ENCODE peak calls at places on chromosome 14, in five cellular contexts. One of them, this sample, is unnamed.

GRCh38 chr14:73381379-73382013 is 76.8 kb downstream of the NUMB start:
- DNase-seq in cardiac muscle cell: no peak
- DNase-seq in lower lobe of right lung: no peak
- DNase-seq in transverse colon: no peak
- DNase-seq in Peyer's patch: no peak
- DNase-seq in this sample: no peak

GRCh38 chr14:99855271-99855670 is 62.1 kb downstream of the EML1 start:
- DNase-seq in cardiac muscle cell: no peak
- DNase-seq in lower lobe of right lung: no peak
- DNase-seq in transverse colon: no peak
- DNase-seq in Peyer's patch: no peak
- DNase-seq in this sample: no peak

GRCh38 chr14:99574099-99574880 is 29.7 kb downstream of the CCDC85C start:
- DNase-seq in cardiac muscle cell: peak; percentile 91
- DNase-seq in lower lobe of right lung: peak; percentile 64
- DNase-seq in transverse colon: peak; percentile 78
- DNase-seq in Peyer's patch: peak; percentile 74
- DNase-seq in this sample: no peak

GRCh38 chr14:96192975-96193805 is 11.4 kb upstream of the BDKRB2 start:
- DNase-seq in cardiac muscle cell: no peak
- DNase-seq in lower lobe of right lung: no peak
- DNase-seq in transverse colon: no peak
- DNase-seq in Peyer's patch: no peak
- DNase-seq in this sample: no peak

GRCh38 chr14:22886500-22887259 is 3.7 kb downstream of the REM2 start:
- DNase-seq in cardiac muscle cell: peak; percentile 78
- DNase-seq in lower lobe of right lung: peak; percentile 87
- DNase-seq in transverse colon: peak; percentile 87
- DNase-seq in Peyer's patch: peak; percentile 92
- DNase-seq in this sample: peak; percentile 78

GRCh38 chr14:80077262-80077661 is 134.0 kb downstream of the DIO2 start:
- DNase-seq in cardiac muscle cell: no peak
- DNase-seq in lower lobe of right lung: no peak
- DNase-seq in transverse colon: no peak
- DNase-seq in Peyer's patch: no peak
- DNase-seq in this sample: no peak

GRCh38 chr14:32203928-32204357 is 874 bp upstream of the RNU6-8 start:
- DNase-seq in cardiac muscle cell: no peak
- DNase-seq in lower lobe of right lung: no peak
- DNase-seq in transverse colon: peak; percentile 38
- DNase-seq in Peyer's patch: peak; percentile 68
- DNase-seq in this sample: peak; percentile 52

GRCh38 chr14:64503184-64503433 is 529 bp downstream of the ZBTB25 start:
- DNase-seq in cardiac muscle cell: peak; percentile 29
- DNase-seq in lower lobe of right lung: no peak
- DNase-seq in transverse colon: no peak
- DNase-seq in Peyer's patch: no peak
- DNase-seq in this sample: no peak

GRCh38 chr14:50955373-50956043 is 11.2 kb upstream of the PYGL start:
- DNase-seq in cardiac muscle cell: peak; percentile 20
- DNase-seq in lower lobe of right lung: peak; percentile 75
- DNase-seq in transverse colon: peak; percentile 77
- DNase-seq in Peyer's patch: peak; percentile 67
- DNase-seq in this sample: no peak

GRCh38 chr14:50954811-50955372 is 10.6 kb upstream of the PYGL start:
- DNase-seq in cardiac muscle cell: peak; percentile 58
- DNase-seq in lower lobe of right lung: no peak
- DNase-seq in transverse colon: no peak
- DNase-seq in Peyer's patch: no peak
- DNase-seq in this sample: peak; percentile 5

GRCh38 chr14:50957296-50957695 is 13.0 kb upstream of the PYGL start:
- DNase-seq in cardiac muscle cell: no peak
- DNase-seq in lower lobe of right lung: no peak
- DNase-seq in transverse colon: no peak
- DNase-seq in Peyer's patch: no peak
- DNase-seq in this sample: no peak

GRCh38 chr14:50951032-50951431 is 6.7 kb upstream of the PYGL start:
- DNase-seq in cardiac muscle cell: no peak
- DNase-seq in lower lobe of right lung: no peak
- DNase-seq in transverse colon: no peak
- DNase-seq in Peyer's patch: no peak
- DNase-seq in this sample: no peak

GRCh38 chr14:50953497-50953896 is 9.2 kb upstream of the PYGL start:
- DNase-seq in cardiac muscle cell: no peak
- DNase-seq in lower lobe of right lung: no peak
- DNase-seq in transverse colon: no peak
- DNase-seq in Peyer's patch: no peak
- DNase-seq in this sample: no peak
- H3K4me1 ChIP-seq in cardiac muscle cell: no peaks in the 10 kb centered on the region
- H3K4me1 ChIP-seq in lower lobe of right lung: no peaks in the 10 kb centered on the region
- H3K4me1 ChIP-seq in transverse colon: no peaks in the 10 kb centered on the region
- H3K4me1 ChIP-seq in Peyer's patch: no peaks in the 10 kb centered on the region
- H3K4me1 ChIP-seq in this sample: no peaks in the 10 kb centered on the region

GRCh38 chr14:74977901-74978385 is 22.5 kb upstream of the PGF start:
- DNase-seq in cardiac muscle cell: no peak
- DNase-seq in lower lobe of right lung: no peak
- DNase-seq in transverse colon: no peak
- DNase-seq in Peyer's patch: peak; percentile 18
- DNase-seq in this sample: no peak
- H3K27ac ChIP-seq in cardiac muscle cell: no peak overlapping the region
- H3K27ac ChIP-seq in lower lobe of right lung: no peak overlapping the region
- H3K27ac ChIP-seq in transverse colon: no peak overlapping the region
- H3K27ac ChIP-seq in Peyer's patch: no peak overlapping the region
- H3K27ac ChIP-seq in this sample: no peak overlapping the region

GRCh38 chr14:103026988-103027387 is 30.4 kb downstream of the CDC42BPB start:
- DNase-seq in cardiac muscle cell: no peak
- DNase-seq in lower lobe of right lung: no peak
- DNase-seq in transverse colon: no peak
- DNase-seq in Peyer's patch: peak; percentile 15
- DNase-seq in this sample: no peak

GRCh38 chr14:103021817-103022668 is 35.3 kb downstream of the CDC42BPB start:
- DNase-seq in cardiac muscle cell: no peak
- DNase-seq in lower lobe of right lung: no peak
- DNase-seq in transverse colon: no peak
- DNase-seq in Peyer's patch: no peak
- DNase-seq in this sample: no peak

GRCh38 chr14:103027451-103027850 is 29.9 kb downstream of the CDC42BPB start:
- DNase-seq in cardiac muscle cell: no peak
- DNase-seq in lower lobe of right lung: no peak
- DNase-seq in transverse colon: no peak
- DNase-seq in Peyer's patch: no peak
- DNase-seq in this sample: no peak

GRCh38 chr14:103022669-103023044 is 34.7 kb downstream of the CDC42BPB start:
- DNase-seq in cardiac muscle cell: no peak
- DNase-seq in lower lobe of right lung: no peak
- DNase-seq in transverse colon: no peak
- DNase-seq in Peyer's patch: no peak
- DNase-seq in this sample: no peak

DNA sequence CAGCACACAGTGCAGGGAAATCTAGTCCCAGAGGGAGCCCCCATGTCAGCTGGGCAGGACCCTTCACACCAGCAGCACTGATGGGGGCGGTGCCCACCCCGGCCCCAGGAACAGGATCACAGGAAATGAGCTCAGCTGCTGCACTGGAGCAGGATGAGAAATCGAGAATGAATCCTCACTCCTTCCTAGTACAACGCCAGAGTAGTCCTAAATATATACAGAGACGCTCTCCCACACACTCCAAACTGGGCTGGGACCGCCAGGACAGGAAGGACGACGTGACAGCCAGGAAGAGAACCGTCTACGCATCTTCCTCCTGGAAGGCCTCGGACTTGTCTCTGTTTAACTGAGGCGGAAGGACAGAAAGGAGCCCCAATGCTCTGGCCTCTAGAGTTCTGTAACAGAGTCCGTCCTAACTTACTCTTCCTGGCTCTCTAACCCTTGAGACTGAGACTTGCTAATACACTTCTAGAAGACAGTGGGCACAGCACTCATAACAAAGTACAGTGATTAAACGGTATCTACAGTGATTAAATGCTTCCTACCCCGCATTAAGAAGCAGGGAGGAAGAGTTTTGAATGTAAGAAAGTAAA is 33.4 kb downstream of the CDC42BPB start:
- DNase-seq in cardiac muscle cell: no peak
- DNase-seq in lower lobe of right lung: no peak
- DNase-seq in transverse colon: no peak
- DNase-seq in Peyer's patch: peak; percentile 24
- DNase-seq in this sample: no peak
- H3K4me1 ChIP-seq in cardiac muscle cell: no peaks in the 10 kb centered on the region
- H3K4me1 ChIP-seq in lower lobe of right lung: peaks cover 62% of the 10 kb centered on the region
- H3K4me1 ChIP-seq in transverse colon: peaks cover 43% of the 10 kb centered on the region
- H3K4me1 ChIP-seq in Peyer's patch: no peaks in the 10 kb centered on the region
- H3K4me1 ChIP-seq in this sample: no peaks in the 10 kb centered on the region

DNA sequence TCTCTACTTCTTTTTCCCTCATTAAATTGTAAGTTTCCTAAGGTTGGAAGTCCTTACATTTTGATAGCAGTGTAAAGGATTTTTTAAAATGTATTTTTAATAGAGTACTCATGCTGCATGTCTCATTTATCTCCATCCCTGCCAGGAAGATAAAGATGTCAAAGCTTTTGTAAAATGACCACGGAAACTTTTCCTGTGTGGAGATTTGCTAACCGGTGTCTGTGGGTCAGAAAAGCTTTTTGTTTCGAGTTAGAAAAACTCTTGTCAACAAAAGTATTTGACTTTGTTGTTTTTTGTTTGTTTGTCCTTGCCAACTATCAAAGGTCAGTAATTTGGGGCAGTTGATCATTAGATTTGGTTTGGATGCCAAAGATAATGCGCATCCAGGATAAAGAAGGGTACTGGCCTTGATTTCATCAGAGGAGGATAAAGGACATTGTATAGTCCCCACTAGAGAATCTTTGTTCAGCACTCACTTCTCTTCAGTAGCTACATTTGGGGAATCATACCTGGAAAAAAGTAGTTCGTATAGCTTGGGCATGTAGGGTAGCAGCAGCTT is 156.8 kb upstream of the HIF1A start:
- DNase-seq in cardiac muscle cell: no peak
- DNase-seq in lower lobe of right lung: no peak
- DNase-seq in transverse colon: no peak
- DNase-seq in Peyer's patch: no peak
- DNase-seq in this sample: no peak
- H3K27ac ChIP-seq in cardiac muscle cell: no peak overlapping the region
- H3K27ac ChIP-seq in lower lobe of right lung: peak overlapping the region; percentile 65
- H3K27ac ChIP-seq in transverse colon: peak overlapping the region; percentile 82
- H3K27ac ChIP-seq in Peyer's patch: no peak overlapping the region
- H3K27ac ChIP-seq in this sample: no peak overlapping the region

GRCh38 chr14:94876306-94876705 is 106.4 kb upstream of the GSC start:
- DNase-seq in cardiac muscle cell: no peak
- DNase-seq in lower lobe of right lung: no peak
- DNase-seq in transverse colon: no peak
- DNase-seq in Peyer's patch: no peak
- DNase-seq in this sample: no peak
- H3K4me1 ChIP-seq in cardiac muscle cell: no peaks in the 10 kb centered on the region
- H3K4me1 ChIP-seq in lower lobe of right lung: no peaks in the 10 kb centered on the region
- H3K4me1 ChIP-seq in transverse colon: no peaks in the 10 kb centered on the region
- H3K4me1 ChIP-seq in Peyer's patch: no peaks in the 10 kb centered on the region
- H3K4me1 ChIP-seq in this sample: no peaks in the 10 kb centered on the region

GRCh38 chr14:20799955-20800544 is 2.6 kb downstream of the RNASE1 start:
- DNase-seq in cardiac muscle cell: peak; percentile 93
- DNase-seq in lower lobe of right lung: peak; percentile 70
- DNase-seq in transverse colon: no peak
- DNase-seq in Peyer's patch: peak; percentile 65
- DNase-seq in this sample: no peak
- H3K27ac ChIP-seq in cardiac muscle cell: peak overlapping the region; percentile 99
- H3K27ac ChIP-seq in lower lobe of right lung: peak overlapping the region; percentile 86
- H3K27ac ChIP-seq in transverse colon: peak overlapping the region; percentile 80
- H3K27ac ChIP-seq in Peyer's patch: peak overlapping the region; percentile 26
- H3K27ac ChIP-seq in this sample: no peak overlapping the region

DNA sequence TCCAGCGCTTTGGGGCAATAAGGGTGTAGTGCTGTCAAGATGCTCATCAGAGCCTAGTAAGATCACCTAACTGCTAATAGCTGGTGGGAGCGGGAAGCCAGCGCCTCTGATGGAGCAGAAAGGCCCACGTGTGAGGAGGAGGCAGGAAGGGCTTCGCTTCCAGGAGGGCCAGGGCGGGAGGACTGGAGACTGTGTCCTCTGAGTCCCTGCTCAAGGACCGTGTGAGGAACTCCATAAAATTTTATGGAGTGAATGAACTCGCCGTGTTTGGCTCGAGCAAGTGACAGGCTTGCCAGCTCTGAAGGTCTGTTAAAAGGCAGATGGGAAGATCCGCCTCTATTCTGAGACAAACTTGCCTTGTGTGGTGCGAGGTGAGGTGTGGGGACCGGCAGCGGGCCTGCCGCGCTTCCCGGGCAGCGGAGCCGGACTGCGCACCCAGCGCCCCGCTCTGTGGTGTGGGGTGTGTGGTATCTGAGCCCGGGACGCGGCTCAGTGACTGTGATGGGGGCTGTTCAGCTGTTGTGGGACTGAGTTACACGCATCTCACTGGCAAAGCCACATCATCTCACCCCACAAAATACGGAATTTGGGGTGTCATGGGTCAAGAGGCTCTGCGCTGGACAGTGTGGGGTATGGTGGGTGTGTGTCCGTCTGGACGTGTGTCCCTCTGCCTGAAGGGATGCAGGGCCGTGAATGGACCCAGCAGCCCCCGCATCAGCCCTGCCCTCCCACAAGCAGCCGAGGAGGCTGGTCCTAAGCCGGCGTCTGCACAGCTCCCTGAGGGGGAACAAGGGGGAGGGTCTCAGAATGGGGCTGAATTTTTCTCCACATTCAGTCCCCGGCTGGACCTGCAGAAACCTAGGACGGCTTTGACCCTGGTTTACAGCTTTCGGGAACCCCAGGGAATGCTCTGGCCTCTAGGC is 157.0 kb upstream of the C14orf180 start:
- DNase-seq in cardiac muscle cell: no peak
- DNase-seq in lower lobe of right lung: no peak
- DNase-seq in transverse colon: no peak
- DNase-seq in Peyer's patch: no peak
- DNase-seq in this sample: no peak
- H3K4me1 ChIP-seq in cardiac muscle cell: peaks cover 6% of the 10 kb centered on the region
- H3K4me1 ChIP-seq in lower lobe of right lung: peaks cover 6% of the 10 kb centered on the region
- H3K4me1 ChIP-seq in transverse colon: no peaks in the 10 kb centered on the region
- H3K4me1 ChIP-seq in Peyer's patch: no peaks in the 10 kb centered on the region
- H3K4me1 ChIP-seq in this sample: no peaks in the 10 kb centered on the region

DNA sequence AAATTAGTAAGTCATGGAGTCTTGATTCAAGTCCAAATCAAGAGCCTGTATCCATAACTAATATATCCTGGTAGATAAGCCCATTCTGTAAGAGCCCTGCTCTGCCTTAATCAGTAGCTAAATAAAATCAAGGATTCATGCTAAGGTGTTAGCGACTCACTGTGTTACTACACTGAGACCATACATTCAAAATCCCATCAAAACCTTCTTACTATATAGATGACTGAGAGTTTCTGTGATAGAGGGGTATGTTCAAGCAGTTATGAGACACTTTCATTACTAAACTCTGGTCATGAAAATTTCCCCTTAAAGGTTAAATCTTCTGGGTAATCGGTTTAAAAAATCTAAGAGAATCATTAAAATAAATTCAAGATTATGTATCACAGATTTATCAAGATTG is 78.5 kb downstream of the MDGA2 start:
- DNase-seq in cardiac muscle cell: no peak
- DNase-seq in lower lobe of right lung: no peak
- DNase-seq in transverse colon: no peak
- DNase-seq in Peyer's patch: no peak
- DNase-seq in this sample: no peak
- H3K27ac ChIP-seq in cardiac muscle cell: no peak overlapping the region
- H3K27ac ChIP-seq in lower lobe of right lung: no peak overlapping the region
- H3K27ac ChIP-seq in transverse colon: no peak overlapping the region
- H3K27ac ChIP-seq in Peyer's patch: no peak overlapping the region
- H3K27ac ChIP-seq in this sample: no peak overlapping the region

This sample was measured in CD4-positive, alpha-beta memory T cell.